ENCODE peak calls at places on chromosomes 4 and X, in seven cellular contexts. R is naive thymus-derived CD4-positive, alpha-beta T cell; I is endodermal cell; V is transverse colon; F is hepatocyte; M is lung; Z is pancreas. C is an unnamed sample. For H3K27me3, the result is how much of the 10 kb centered on the place peaks cover.

GRCh38 chr4:5220028-5220427 is 168.7 kb downstream of the STK32B start:
- DNase-seq in F (peak), Z (no peak), R (no peak), I (peak), M (no peak), V (no peak), C (no peak)

GRCh38 chr4:11783588-11783987 is 354.9 kb upstream of the HS3ST1 start:
- DNase-seq in F (no peak), V (no peak), Z (no peak), R (no peak), M (no peak), I (no peak), C (peak)

GRCh38 chr4:123535037-123535748 is 138.6 kb downstream of the SPRY1 start:
- DNase-seq in M (no peak), Z (no peak), I (no peak), F (no peak), V (no peak), R (no peak), C (no peak)

GRCh38 chrX:71225661-71226060 is 2.6 kb downstream of the GJB1 start:
- DNase-seq in V (no peak), R (no peak), I (no peak), M (no peak), F (no peak), Z (no peak), C (no peak)

GRCh38 chr4:18075823-18076433 is 54.4 kb upstream of the LCORL start:
- DNase-seq in V (peak), I (peak), F (peak), Z (no peak), M (no peak), R (no peak), C (peak)

GRCh38 chr4:159516556-159516955 is 413.7 kb downstream of the RAPGEF2 start:
- DNase-seq in Z (no peak), V (no peak), R (no peak), I (no peak), M (no peak), F (no peak), C (no peak)

GRCh38 chrX:119015407-119016242 is 41.2 kb downstream of the LONRF3 start:
- DNase-seq in F (peak), V (peak), I (no peak), Z (peak), M (peak), R (no peak), C (peak)

GRCh38 chrX:38318606-38319005 is 8.7 kb downstream of the RPGR start:
- DNase-seq in I (no peak), F (no peak), M (no peak), V (no peak), Z (no peak), R (no peak), C (no peak)

GRCh38 chrX:111519215-111519614 is 7.8 kb downstream of the SERTM2 start:
- DNase-seq in V (peak), M (no peak), Z (no peak), R (no peak), F (peak), I (no peak), C (no peak)

GRCh38 chrX:105552395-105552794 is 269.9 kb upstream of the NRK start:
- DNase-seq in Z (no peak), M (no peak), R (no peak), V (no peak), I (no peak), F (no peak), C (no peak)

GRCh38 chr4:150321113-150321512 is 242.9 kb downstream of the DCLK2 start:
- DNase-seq in R (no peak), V (no peak), I (peak), F (no peak), M (no peak), Z (no peak), C (no peak)

GRCh38 chr4:13656569-13656988 is 29.1 kb upstream of the BOD1L1 start:
- DNase-seq in Z (peak), F (peak), M (peak), V (peak), I (peak), R (peak), C (peak)

DNA sequence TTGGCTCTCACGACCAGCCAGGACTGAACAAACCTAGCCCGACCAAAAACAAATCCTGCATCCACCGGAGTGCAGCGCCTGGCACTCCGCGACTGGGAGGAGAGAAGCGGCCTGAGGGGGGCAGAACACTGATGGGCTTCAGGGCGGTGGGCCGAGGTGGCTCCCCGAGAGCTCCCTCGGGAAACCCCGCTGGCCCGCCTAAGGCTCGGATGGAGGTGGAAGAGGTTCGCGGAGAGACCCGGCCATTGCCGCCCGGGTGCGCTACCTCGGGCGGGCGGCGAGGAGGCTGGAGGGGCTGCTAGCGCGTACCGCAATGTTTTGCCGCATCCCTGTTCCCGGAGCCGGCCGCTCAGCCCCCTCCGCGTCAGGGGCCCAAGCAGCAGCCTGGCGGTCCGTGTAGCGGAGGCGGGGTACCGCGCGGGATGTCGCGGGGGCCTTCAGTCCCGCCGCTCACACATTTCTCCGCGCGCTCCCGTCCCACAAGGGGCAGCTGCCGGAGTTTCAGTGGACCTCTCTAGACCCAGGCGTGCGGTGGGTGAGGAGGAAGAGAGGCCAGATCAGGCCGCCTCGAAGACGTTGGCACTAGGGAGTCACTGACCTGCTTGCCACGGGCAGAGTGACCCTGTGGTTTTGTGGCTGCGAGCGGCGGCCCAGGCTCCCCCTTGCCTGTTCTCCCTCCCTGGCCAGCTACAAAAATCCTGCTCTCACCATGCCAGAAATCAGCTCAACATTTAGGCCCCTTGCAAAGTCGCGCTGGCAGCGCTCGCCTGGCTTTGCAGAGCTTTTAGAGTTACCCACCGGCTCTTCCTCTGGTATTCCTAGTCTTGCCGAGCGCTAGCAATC is 2.1 kb downstream of the SLITRK4 start:
- DNase-seq in F (peak), I (peak), Z (no peak), M (no peak), V (no peak), R (no peak), C (no peak)
- H3K27me3 ChIP-seq in F (under half), I (under half), Z (under half), M (under half), V (under half), R (under half), C (under half)

GRCh38 chr4:177596035-177596434 is 153.8 kb upstream of the AGA start:
- DNase-seq in Z (peak), I (peak), V (no peak), M (no peak), F (peak), R (no peak), C (peak)

GRCh38 chr4:177595413-177595812 is 153.2 kb upstream of the AGA start:
- DNase-seq in V (no peak), M (no peak), I (no peak), R (no peak), Z (no peak), F (no peak), C (no peak)

DNA sequence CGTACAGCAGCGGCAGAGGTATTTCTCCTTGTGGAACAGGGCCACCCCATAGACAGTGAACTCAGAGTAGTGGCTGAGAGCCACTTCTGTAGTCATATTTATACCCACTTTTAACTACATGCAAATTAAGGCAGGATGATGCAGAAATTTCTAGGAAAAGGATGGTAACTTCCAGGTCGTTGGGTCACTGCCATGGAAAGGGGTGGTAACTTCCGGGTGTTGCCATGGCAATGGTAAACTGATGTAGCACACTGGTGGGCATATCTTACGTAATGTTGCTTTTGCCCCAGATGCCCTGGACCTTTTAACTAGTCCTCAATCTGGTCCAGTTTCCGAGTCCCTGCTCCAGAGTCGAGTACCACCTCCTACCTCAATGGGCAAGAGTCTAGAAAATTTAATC is 154.8 kb upstream of the AGA start:
- DNase-seq in I (no peak), M (no peak), Z (no peak), F (no peak), V (no peak), R (no peak), C (no peak)
- H3K27ac ChIP-seq in I (no peak), M (no peak), Z (no peak), F (no peak), V (no peak), R (no peak), C (no peak)

GRCh38 chrX:52346462-52347165 is 22.2 kb upstream of the XAGE2 start:
- DNase-seq in F (no peak), I (no peak), V (no peak), R (no peak), M (no peak), Z (no peak), C (no peak)
- H3K27me3 ChIP-seq in F (under half), I (under half), V (under half), R (under half), M (under half), Z (under half), C (under half)

GRCh38 chr4:84790769-84791565 is 175.5 kb downstream of the WDFY3 start:
- DNase-seq in M (no peak), V (no peak), R (no peak), F (no peak), Z (no peak), I (no peak), C (no peak)

GRCh38 chr4:84796388-84796787 is 170.1 kb downstream of the WDFY3 start:
- DNase-seq in V (no peak), M (no peak), F (no peak), I (no peak), Z (no peak), R (no peak), C (no peak)

GRCh38 chr4:84792366-84793301 is 173.9 kb downstream of the WDFY3 start:
- DNase-seq in M (no peak), F (no peak), I (no peak), R (no peak), Z (no peak), V (no peak), C (peak)
- H3K27ac ChIP-seq in M (no peak), F (no peak), I (no peak), R (no peak), Z (no peak), V (no peak), C (no peak)

GRCh38 chrX:136528645-136529315 is 3.2 kb upstream of the VGLL1 start:
- DNase-seq in V (no peak), I (peak), M (no peak), F (peak), Z (no peak), R (no peak), C (no peak)
- H3K27me3 ChIP-seq in V (under half), I (under half), M (under half), F (under half), Z (under half), R (under half), C (under half)

DNA sequence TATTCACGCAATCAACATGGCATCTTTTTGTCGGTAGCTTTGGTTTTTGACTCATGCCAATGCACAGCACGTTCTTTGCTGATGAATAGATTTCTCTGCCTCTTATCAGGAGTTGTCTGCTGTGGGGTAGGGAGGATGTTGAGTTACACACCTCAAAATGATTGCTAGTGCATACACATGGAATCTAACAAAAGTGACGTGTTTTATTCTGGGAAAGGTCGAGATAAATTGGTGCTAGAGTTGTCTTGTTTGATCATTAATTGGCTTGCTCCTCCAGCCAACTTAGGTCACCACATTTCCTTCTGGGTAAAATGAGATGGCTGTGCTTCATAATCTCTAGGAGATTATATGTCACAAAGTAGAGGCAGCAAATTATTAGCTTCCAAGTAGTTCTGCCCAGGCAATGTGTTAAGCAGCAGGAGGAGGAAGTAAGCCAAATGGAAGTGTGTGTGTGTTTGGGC is 3.9 kb downstream of the RAB9A start:
- DNase-seq in R (no peak), V (no peak), M (no peak), I (no peak), F (no peak), Z (no peak), C (no peak)
- H3K27ac ChIP-seq in R (no peak), V (peak), M (no peak), I (no peak), F (peak), Z (no peak), C (peak)

GRCh38 chr4:19880205-19880604 is 371.5 kb upstream of the SLIT2 start:
- DNase-seq in Z (no peak), R (no peak), I (no peak), M (no peak), F (peak), V (no peak), C (no peak)
- H3K27me3 ChIP-seq in Z (under half), R (under half), I (under half), M (under half), F (under half), V (under half), C (under half)

GRCh38 chr4:8549352-8549931 is 30.8 kb upstream of the GPR78 start:
- DNase-seq in I (peak), M (no peak), F (no peak), V (no peak), Z (no peak), R (no peak), C (no peak)
- H3K27ac ChIP-seq in I (no peak), M (no peak), F (no peak), V (no peak), Z (no peak), R (no peak), C (no peak)

DNA sequence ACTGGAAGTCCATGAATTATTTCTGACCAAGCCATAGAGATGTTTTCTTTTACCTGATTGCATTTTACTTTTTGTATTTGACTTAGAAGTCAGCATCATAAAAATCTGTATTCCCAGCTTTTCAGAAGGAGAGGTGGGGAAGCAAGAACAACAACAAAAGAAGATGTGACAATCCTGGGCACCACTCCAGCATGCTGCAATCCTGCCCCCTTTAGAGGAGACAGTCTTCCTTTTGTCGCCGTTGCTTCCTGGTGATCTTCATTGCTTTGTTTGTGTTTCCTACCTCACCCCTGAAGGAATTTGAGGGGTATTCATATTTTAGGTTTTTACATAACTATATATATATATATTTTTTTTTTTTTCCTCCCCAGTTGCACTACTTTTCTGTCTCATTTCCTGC is 3.8 kb downstream of the QRFPR start:
- DNase-seq in I (no peak), M (no peak), F (no peak), V (no peak), R (no peak), Z (no peak), C (no peak)
- H3K27me3 ChIP-seq in I (under half), M (under half), F (half or more), V (under half), R (under half), Z (under half), C (under half)